ENCODE peak calls at places on chromosome 22, in four cellular contexts. Z, F, P and E are unnamed samples.

GRCh38 chr22:43840431-43840830 is 21.9 kb downstream of the SULT4A1 start:
- DNase-seq in Z (no peak), F (no peak), P (no peak), E (no peak)

GRCh38 chr22:46674906-46675305 is 54.7 kb downstream of the GRAMD4 start:
- DNase-seq in Z (no peak), F (no peak), P (no peak), E (no peak)

GRCh38 chr22:31861226-31861840 is 83.0 kb upstream of the YWHAH start:
- DNase-seq in Z (no peak), F (no peak), P (no peak), E (no peak)

GRCh38 chr22:23754220-23754919 is at the start of gene VPREB3:
- DNase-seq in Z (no peak), F (no peak), P (no peak), E (no peak)

GRCh38 chr22:27541831-27542230 is 259.7 kb downstream of the MN1 start:
- DNase-seq in Z (no peak), F (no peak), P (no peak), E (no peak)

GRCh38 chr22:35995772-35996171 is 32.9 kb downstream of the RBFOX2 start:
- DNase-seq in Z (peak), F (no peak), P (peak), E (no peak)

GRCh38 chr22:17093081-17093480 is 8.3 kb downstream of the IL17RA start:
- DNase-seq in Z (no peak), F (no peak), P (no peak), E (no peak)

GRCh38 chr22:23212061-23213030 is 32.0 kb downstream of the BCR start:
- DNase-seq in Z (no peak), F (no peak), P (no peak), E (no peak)

GRCh38 chr22:49789289-49790141 is 38.2 kb downstream of the BRD1 start:
- DNase-seq in Z (peak), F (peak), P (peak), E (no peak)

GRCh38 chr22:23402275-23403151 is 177.6 kb downstream of the IGLL1 start:
- DNase-seq in Z (no peak), F (peak), P (peak), E (peak)

GRCh38 chr22:45217345-45217744 is 23.3 kb downstream of the KIAA0930 start:
- DNase-seq in Z (no peak), F (no peak), P (no peak), E (no peak)

GRCh38 chr22:44816141-44816540 is 63.8 kb downstream of the ARHGAP8 start:
- DNase-seq in Z (no peak), F (peak), P (no peak), E (no peak)

GRCh38 chr22:39466228-39467006 is 9.6 kb downstream of the MGAT3 start:
- DNase-seq in Z (no peak), F (no peak), P (no peak), E (no peak)

GRCh38 chr22:38540731-38541130 is 29.3 kb downstream of the DMC1 start:
- DNase-seq in Z (no peak), F (no peak), P (no peak), E (no peak)

GRCh38 chr22:47615051-47615450 is 852.6 kb downstream of the TBC1D22A start:
- DNase-seq in Z (no peak), F (no peak), P (no peak), E (no peak)

GRCh38 chr22:19105867-19106802 is 16.1 kb downstream of the DGCR2 start:
- DNase-seq in Z (no peak), F (no peak), P (no peak), E (no peak)

GRCh38 chr22:44828193-44828592 is 75.8 kb downstream of the ARHGAP8 start:
- DNase-seq in Z (no peak), F (peak), P (no peak), E (no peak)

GRCh38 chr22:42891696-42892095 is 34.6 kb upstream of the ARFGAP3 start:
- DNase-seq in Z (no peak), F (no peak), P (no peak), E (no peak)

GRCh38 chr22:33271390-33272161 is 213.4 kb upstream of the SYN3 start:
- DNase-seq in Z (no peak), F (no peak), P (peak), E (no peak)

GRCh38 chr22:22959147-22959827 is 71.7 kb downstream of the IGLL5 start:
- DNase-seq in Z (peak), F (no peak), P (peak), E (peak)

GRCh38 chr22:29511126-29511854 is 31.3 kb downstream of the NEFH start:
- DNase-seq in Z (no peak), F (no peak), P (no peak), E (no peak)
- TF ChIP-seq CTCF in Z (no peak), F (no peak), P (no peak), E (no peak)

GRCh38 chr22:37080838-37081237 is 28.7 kb downstream of the TMPRSS6 start:
- DNase-seq in Z (no peak), F (peak), P (no peak), E (no peak)

GRCh38 chr22:37079158-37079557 is 27.6 kb downstream of the KCTD17 start:
- DNase-seq in Z (no peak), F (no peak), P (no peak), E (no peak)

GRCh38 chr22:37080438-37080837 is 28.9 kb downstream of the KCTD17 start:
- DNase-seq in Z (no peak), F (no peak), P (no peak), E (no peak)

GRCh38 chr22:37077802-37078448 is 26.4 kb downstream of the KCTD17 start:
- DNase-seq in Z (no peak), F (peak), P (no peak), E (peak)

GRCh38 chr22:37079668-37080171 is 28.2 kb downstream of the KCTD17 start:
- DNase-seq in Z (no peak), F (peak), P (no peak), E (no peak)
- TF ChIP-seq CTCF in Z (no peak), F (no peak), P (no peak), E (no peak)

GRCh38 chr22:30247561-30247960 is 1.0 kb upstream of the LIF start:
- DNase-seq in Z (no peak), F (no peak), P (no peak), E (no peak)

GRCh38 chr22:30246962-30247376 is 410 bp upstream of the LIF start:
- DNase-seq in Z (no peak), F (peak), P (no peak), E (no peak)

GRCh38 chr22:30245181-30245984 is 1.2 kb downstream of the LIF start:
- DNase-seq in Z (no peak), F (peak), P (no peak), E (no peak)

GRCh38 chr22:30247974-30248373 is 1.4 kb upstream of the LIF start:
- DNase-seq in Z (no peak), F (peak), P (no peak), E (no peak)

GRCh38 chr22:30245985-30246901 is at the start of gene LIF:
- DNase-seq in Z (no peak), F (peak), P (no peak), E (peak)
- TF ChIP-seq CTCF in Z (no peak), F (no peak), P (peak), E (no peak)

DNA sequence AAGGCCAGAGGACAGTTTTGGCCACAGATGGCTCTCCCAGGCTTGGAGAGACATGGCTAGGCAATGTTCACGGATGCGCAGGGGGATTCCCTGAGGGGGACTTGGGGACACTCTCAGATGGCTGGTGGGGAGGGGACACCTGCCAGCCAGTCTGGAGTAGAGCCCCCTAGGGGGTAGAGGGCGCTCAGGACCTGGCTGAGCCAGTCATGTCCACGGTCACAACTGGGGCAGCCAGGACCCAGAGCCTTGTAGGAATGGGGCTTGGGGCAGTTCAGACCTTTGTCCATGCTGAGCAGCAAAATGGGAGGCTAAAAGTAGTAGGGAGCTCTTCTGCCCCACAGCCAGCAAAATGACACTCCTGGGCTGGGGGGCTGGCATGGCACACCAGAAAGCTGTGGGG is 1.7 kb downstream of the CSDC2 start:
- DNase-seq in Z (no peak), F (no peak), P (no peak), E (no peak)
- TF ChIP-seq CTCF in Z (no peak), F (no peak), P (no peak), E (no peak)

DNA sequence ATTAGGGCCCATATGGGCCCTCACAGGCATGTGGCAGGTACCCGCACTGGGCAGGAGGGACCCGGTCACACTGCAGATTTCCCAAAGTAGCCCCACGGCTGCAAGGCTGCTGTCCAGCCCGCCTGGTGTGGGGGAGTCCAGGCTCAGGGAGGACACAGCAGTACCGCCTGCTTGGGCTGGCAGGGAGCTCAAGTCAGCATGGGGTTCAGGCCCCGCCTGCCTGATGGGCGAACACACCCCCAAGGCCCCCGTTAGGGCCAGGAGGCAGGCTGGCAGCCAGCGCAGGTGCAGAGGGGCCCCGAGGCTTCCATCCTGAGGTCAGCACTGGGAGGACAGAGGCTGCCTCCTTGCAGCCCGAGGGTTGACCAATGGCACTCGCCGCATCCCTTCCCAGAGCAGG is 5.5 kb downstream of the ZDHHC8 start:
- DNase-seq in Z (no peak), F (no peak), P (no peak), E (no peak)
- TF ChIP-seq CTCF in Z (no peak), F (no peak), P (no peak), E (no peak)

GRCh38 chr22:26283330-26283729 is 114.1 kb downstream of the SEZ6L start:
- DNase-seq in Z (no peak), F (no peak), P (no peak), E (no peak)

GRCh38 chr22:26285632-26286031 is 116.4 kb downstream of the SEZ6L start:
- DNase-seq in Z (no peak), F (no peak), P (no peak), E (no peak)

GRCh38 chr22:26289486-26290250 is 120.4 kb downstream of the SEZ6L start:
- DNase-seq in Z (no peak), F (no peak), P (no peak), E (no peak)

GRCh38 chr22:26286091-26286780 is 117.0 kb downstream of the SEZ6L start:
- DNase-seq in Z (no peak), F (no peak), P (no peak), E (no peak)

DNA sequence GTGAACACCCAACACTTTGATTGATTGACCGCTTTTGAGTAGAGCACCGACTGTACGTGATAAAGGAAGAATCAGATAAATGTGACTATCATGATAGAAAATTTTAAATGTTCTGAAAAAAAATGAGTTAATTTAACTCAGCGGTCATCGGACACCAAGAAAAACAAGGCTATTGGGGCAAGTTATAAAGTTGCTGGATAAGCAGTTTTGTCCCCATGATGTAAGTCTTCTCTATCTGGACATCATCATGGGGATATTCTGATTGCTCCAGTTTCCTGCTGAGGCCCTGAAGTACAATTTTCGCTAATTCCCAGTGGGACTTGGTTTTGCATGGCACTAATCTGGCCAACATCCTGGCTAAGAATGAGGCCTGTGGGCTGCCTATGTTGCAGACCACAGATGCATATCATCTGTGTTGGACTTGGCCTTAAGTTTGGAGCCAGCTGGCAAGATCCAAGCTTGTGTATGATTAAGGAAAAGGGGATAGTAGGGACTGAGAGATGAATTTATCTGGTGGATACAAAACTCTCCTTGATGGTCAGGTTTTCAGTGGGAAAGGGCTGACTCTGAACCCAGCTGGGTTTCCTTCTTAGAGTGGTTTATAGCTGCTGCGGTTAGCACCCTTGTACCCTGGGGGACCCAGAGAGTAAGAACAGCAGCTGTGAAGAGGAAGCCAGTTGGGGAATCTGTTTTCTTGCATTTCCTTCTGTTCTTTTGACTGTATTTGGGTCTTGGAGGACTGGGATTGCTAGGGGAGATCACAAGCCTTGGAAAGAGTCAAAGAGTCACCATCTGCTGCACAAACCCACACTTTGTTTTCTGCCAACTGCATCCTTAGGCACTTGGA is 118.3 kb downstream of the SEZ6L start:
- DNase-seq in Z (no peak), F (no peak), P (no peak), E (no peak)
- TF ChIP-seq CTCF in Z (no peak), F (no peak), P (no peak), E (no peak)